ENCODE peak calls at places on chromosomes 11 and 22, in nine cellular contexts. C, I, O, N, F, K, E, J and R are unnamed samples.

GRCh38 chr22:37610480-37611148 is 2.0 kb downstream of the GGA1 start:
- DNase-seq in C (no peak), I (peak; percentile 69), O (no peak), N (no peak), F (no peak), K (no peak), E (peak; percentile 65), J (no peak), R (no peak)

GRCh38 chr11:81497202-81497804 is 1236.4 kb downstream of the FAM181B start:
- DNase-seq in C (peak; percentile 51), I (no peak), O (peak; percentile 27), N (peak; percentile 28), F (peak; percentile 22), K (no peak), E (peak; percentile 61), J (no peak), R (peak; percentile 1)

GRCh38 chr11:46309669-46310288 is 32.3 kb downstream of the CREB3L1 start:
- DNase-seq in C (no peak), I (no peak), O (no peak), N (no peak), F (no peak), K (no peak), E (no peak), J (no peak), R (no peak)

GRCh38 chr11:46693597-46694012 is 6.8 kb downstream of the ARHGAP1 start:
- DNase-seq in C (no peak), I (no peak), O (peak; percentile 31), N (peak; percentile 40), F (no peak), K (no peak), E (no peak), J (no peak), R (no peak)

GRCh38 chr11:75547617-75548054 is 14.4 kb upstream of the SERPINH1 start:
- DNase-seq in C (peak; percentile 83), I (no peak), O (peak; percentile 82), N (peak; percentile 74), F (peak; percentile 81), K (peak; percentile 18), E (peak; percentile 82), J (peak; percentile 85), R (no peak)

GRCh38 chr11:126697937-126698336 is 302.6 kb downstream of the KIRREL3 start:
- DNase-seq in C (no peak), I (no peak), O (no peak), N (no peak), F (no peak), K (no peak), E (no peak), J (no peak), R (no peak)

GRCh38 chr11:105229257-105229656 is 89.7 kb upstream of the CARD18 start:
- DNase-seq in C (no peak), I (no peak), O (peak; percentile 59), N (peak; percentile 41), F (no peak), K (no peak), E (no peak), J (no peak), R (peak; percentile 16)

GRCh38 chr22:28984482-28985158 is 77.0 kb downstream of the C22orf31 start:
- DNase-seq in C (no peak), I (no peak), O (peak; percentile 10), N (no peak), F (no peak), K (no peak), E (no peak), J (no peak), R (no peak)

GRCh38 chr11:1076061-1076665 is 1.5 kb downstream of the MUC2 start:
- DNase-seq in C (no peak), I (no peak), O (no peak), N (no peak), F (no peak), K (no peak), E (no peak), J (no peak), R (no peak)

GRCh38 chr22:22487059-22487458 is 21.5 kb downstream of the ZNF280B start:
- DNase-seq in C (no peak), I (no peak), O (no peak), N (no peak), F (no peak), K (no peak), E (no peak), J (no peak), R (no peak)

GRCh38 chr11:45414082-45414481 is 127.9 kb upstream of the SYT13 start:
- DNase-seq in C (no peak), I (no peak), O (no peak), N (no peak), F (no peak), K (no peak), E (no peak), J (no peak), R (no peak)

GRCh38 chr11:72676874-72677341 is 2.7 kb upstream of the PDE2A start:
- DNase-seq in C (peak; percentile 82), I (no peak), O (peak; percentile 60), N (peak; percentile 46), F (peak; percentile 90), K (peak; percentile 78), E (peak; percentile 42), J (peak; percentile 77), R (no peak)

GRCh38 chr11:114257621-114258558 is 38.3 kb upstream of the NNMT start:
- DNase-seq in C (no peak), I (no peak), O (peak; percentile 69), N (peak; percentile 25), F (no peak), K (no peak), E (no peak), J (peak; percentile 81), R (no peak)

GRCh38 chr11:11622772-11623531 is 1.1 kb upstream of the GALNT18 start:
- DNase-seq in C (no peak), I (peak; percentile 44), O (no peak), N (no peak), F (no peak), K (no peak), E (no peak), J (no peak), R (no peak)

GRCh38 chr22:35604671-35605457 is 12.3 kb downstream of the MB start:
- DNase-seq in C (no peak), I (no peak), O (peak; percentile 49), N (no peak), F (no peak), K (peak; percentile 27), E (no peak), J (no peak), R (no peak)

GRCh38 chr11:68289456-68289855 is 17.7 kb upstream of the C11orf24 start:
- DNase-seq in C (no peak), I (no peak), O (no peak), N (no peak), F (no peak), K (no peak), E (no peak), J (no peak), R (no peak)

GRCh38 chr22:23673826-23674690 is 16.8 kb upstream of the RGL4 start:
- DNase-seq in C (peak; percentile 25), I (no peak), O (no peak), N (no peak), F (no peak), K (no peak), E (no peak), J (no peak), R (no peak)

GRCh38 chr22:48920776-48921241 is 906.9 kb downstream of the BRD1 start:
- DNase-seq in C (no peak), I (no peak), O (no peak), N (no peak), F (no peak), K (no peak), E (no peak), J (no peak), R (no peak)

GRCh38 chr11:57363681-57364080 is 17.3 kb downstream of the PRG3 start:
- DNase-seq in C (no peak), I (no peak), O (no peak), N (no peak), F (no peak), K (no peak), E (no peak), J (no peak), R (no peak)

GRCh38 chr11:8597182-8597581 is 3.2 kb upstream of the STK33 start:
- DNase-seq in C (no peak), I (no peak), O (peak; percentile 90), N (peak; percentile 30), F (no peak), K (no peak), E (no peak), J (no peak), R (no peak)